ENCODE peak calls at places on chromosome 16, in six cellular contexts. One of them, this sample, is unnamed.

GRCh38 chr16:27847030-27847550 is 216.4 kb downstream of the GSG1L start:
- DNase-seq in MM.1S: no peak
- DNase-seq in skeletal muscle cell: no peak
- DNase-seq in aorta: peak
- DNase-seq in CD4-positive, alpha-beta memory T cell: no peak
- DNase-seq in HCT116: no peak
- DNase-seq in this sample: no peak

GRCh38 chr16:84065536-84066132 is 23.0 kb upstream of the SLC38A8 start:
- DNase-seq in skeletal muscle cell: no peak
- DNase-seq in CD4-positive, alpha-beta memory T cell: peak
- DNase-seq in HCT116: peak
- DNase-seq in MM.1S: no peak
- DNase-seq in aorta: no peak
- DNase-seq in this sample: no peak

GRCh38 chr16:5041604-5042133 is 7.9 kb upstream of the NAGPA start:
- DNase-seq in aorta: peak
- DNase-seq in HCT116: peak
- DNase-seq in skeletal muscle cell: peak
- DNase-seq in CD4-positive, alpha-beta memory T cell: no peak
- DNase-seq in MM.1S: peak
- DNase-seq in this sample: no peak

GRCh38 chr16:72122916-72123315 is 29.3 kb downstream of the DHX38 start:
- DNase-seq in aorta: no peak
- DNase-seq in MM.1S: no peak
- DNase-seq in HCT116: no peak
- DNase-seq in CD4-positive, alpha-beta memory T cell: no peak
- DNase-seq in skeletal muscle cell: no peak
- DNase-seq in this sample: no peak

GRCh38 chr16:72872966-72873365 is 175.0 kb downstream of the ZFHX3 start:
- DNase-seq in MM.1S: no peak
- DNase-seq in aorta: no peak
- DNase-seq in HCT116: no peak
- DNase-seq in CD4-positive, alpha-beta memory T cell: no peak
- DNase-seq in skeletal muscle cell: no peak
- DNase-seq in this sample: no peak

GRCh38 chr16:64910351-64910750 is 211.5 kb downstream of the CDH11 start:
- DNase-seq in MM.1S: no peak
- DNase-seq in aorta: peak
- DNase-seq in CD4-positive, alpha-beta memory T cell: no peak
- DNase-seq in skeletal muscle cell: peak
- DNase-seq in HCT116: no peak
- DNase-seq in this sample: no peak

GRCh38 chr16:57261806-57262205 is 16.7 kb downstream of the ARL2BP start:
- DNase-seq in MM.1S: no peak
- DNase-seq in CD4-positive, alpha-beta memory T cell: no peak
- DNase-seq in aorta: peak
- DNase-seq in skeletal muscle cell: no peak
- DNase-seq in HCT116: no peak
- DNase-seq in this sample: no peak

GRCh38 chr16:27273670-27274522 is 5.3 kb upstream of the NSMCE1 start:
- DNase-seq in HCT116: peak
- DNase-seq in aorta: no peak
- DNase-seq in skeletal muscle cell: peak
- DNase-seq in MM.1S: no peak
- DNase-seq in CD4-positive, alpha-beta memory T cell: peak
- DNase-seq in this sample: no peak

GRCh38 chr16:73066321-73066926 is 18.5 kb upstream of the ZFHX3 start:
- DNase-seq in HCT116: no peak
- DNase-seq in aorta: peak
- DNase-seq in skeletal muscle cell: no peak
- DNase-seq in CD4-positive, alpha-beta memory T cell: no peak
- DNase-seq in MM.1S: no peak
- DNase-seq in this sample: no peak

GRCh38 chr16:57985204-57986121 is 14.5 kb upstream of the CNGB1 start:
- DNase-seq in HCT116: no peak
- DNase-seq in CD4-positive, alpha-beta memory T cell: no peak
- DNase-seq in MM.1S: no peak
- DNase-seq in aorta: peak
- DNase-seq in skeletal muscle cell: no peak
- DNase-seq in this sample: peak

GRCh38 chr16:89737341-89738071 is 16.2 kb downstream of the ZNF276 start:
- DNase-seq in aorta: no peak
- DNase-seq in skeletal muscle cell: no peak
- DNase-seq in MM.1S: no peak
- DNase-seq in CD4-positive, alpha-beta memory T cell: peak
- DNase-seq in HCT116: no peak
- DNase-seq in this sample: peak

GRCh38 chr16:82263456-82264159 is 93.6 kb upstream of the MPHOSPH6 start:
- DNase-seq in aorta: no peak
- DNase-seq in CD4-positive, alpha-beta memory T cell: peak
- DNase-seq in HCT116: peak
- DNase-seq in MM.1S: peak
- DNase-seq in skeletal muscle cell: no peak
- DNase-seq in this sample: peak

GRCh38 chr16:86585821-86586611 is 7.7 kb downstream of the FOXL1 start:
- DNase-seq in aorta: peak
- DNase-seq in skeletal muscle cell: no peak
- DNase-seq in HCT116: no peak
- DNase-seq in CD4-positive, alpha-beta memory T cell: no peak
- DNase-seq in MM.1S: no peak
- DNase-seq in this sample: no peak

GRCh38 chr16:5865231-5865630 is 767.6 kb upstream of the EEF2KMT start:
- DNase-seq in MM.1S: no peak
- DNase-seq in aorta: no peak
- DNase-seq in skeletal muscle cell: no peak
- DNase-seq in HCT116: no peak
- DNase-seq in CD4-positive, alpha-beta memory T cell: no peak
- DNase-seq in this sample: no peak

GRCh38 chr16:86618431-86619262 is 40.3 kb downstream of the FOXL1 start:
- DNase-seq in MM.1S: no peak
- DNase-seq in aorta: peak
- DNase-seq in HCT116: no peak
- DNase-seq in CD4-positive, alpha-beta memory T cell: no peak
- DNase-seq in skeletal muscle cell: no peak
- DNase-seq in this sample: no peak

GRCh38 chr16:72098936-72099335 is 5.3 kb downstream of the DHX38 start:
- DNase-seq in MM.1S: no peak
- DNase-seq in aorta: no peak
- DNase-seq in skeletal muscle cell: no peak
- DNase-seq in CD4-positive, alpha-beta memory T cell: no peak
- DNase-seq in HCT116: no peak
- DNase-seq in this sample: no peak

GRCh38 chr16:21645261-21645721 is 7.1 kb downstream of the IGSF6 start:
- DNase-seq in skeletal muscle cell: no peak
- DNase-seq in CD4-positive, alpha-beta memory T cell: peak
- DNase-seq in MM.1S: peak
- DNase-seq in HCT116: no peak
- DNase-seq in aorta: no peak
- DNase-seq in this sample: no peak

GRCh38 chr16:31508706-31509523 is 724 bp upstream of the RUSF1 start:
- DNase-seq in CD4-positive, alpha-beta memory T cell: no peak
- DNase-seq in MM.1S: no peak
- DNase-seq in skeletal muscle cell: no peak
- DNase-seq in HCT116: no peak
- DNase-seq in aorta: no peak
- DNase-seq in this sample: no peak

GRCh38 chr16:89687092-89687940 is 827 bp downstream of the CDK10 start:
- DNase-seq in MM.1S: peak
- DNase-seq in aorta: no peak
- DNase-seq in skeletal muscle cell: no peak
- DNase-seq in CD4-positive, alpha-beta memory T cell: no peak
- DNase-seq in HCT116: no peak
- DNase-seq in this sample: no peak

GRCh38 chr16:84618428-84619102 is 687 bp upstream of the COTL1 start:
- DNase-seq in aorta: peak
- DNase-seq in skeletal muscle cell: peak
- DNase-seq in HCT116: peak
- DNase-seq in MM.1S: no peak
- DNase-seq in CD4-positive, alpha-beta memory T cell: no peak
- DNase-seq in this sample: no peak

GRCh38 chr16:56258508-56259424 is 67.5 kb downstream of the GNAO1 start:
- DNase-seq in aorta: no peak
- DNase-seq in MM.1S: no peak
- DNase-seq in skeletal muscle cell: no peak
- DNase-seq in HCT116: no peak
- DNase-seq in CD4-positive, alpha-beta memory T cell: no peak
- DNase-seq in this sample: no peak

GRCh38 chr16:56257260-56257659 is 66.0 kb downstream of the GNAO1 start:
- DNase-seq in MM.1S: no peak
- DNase-seq in aorta: no peak
- DNase-seq in CD4-positive, alpha-beta memory T cell: no peak
- DNase-seq in HCT116: no peak
- DNase-seq in skeletal muscle cell: no peak
- DNase-seq in this sample: no peak

GRCh38 chr16:56255904-56256303 is 64.6 kb downstream of the GNAO1 start:
- DNase-seq in skeletal muscle cell: no peak
- DNase-seq in aorta: no peak
- DNase-seq in MM.1S: no peak
- DNase-seq in HCT116: no peak
- DNase-seq in CD4-positive, alpha-beta memory T cell: no peak
- DNase-seq in this sample: no peak

GRCh38 chr16:56259425-56259779 is 68.1 kb downstream of the GNAO1 start:
- DNase-seq in HCT116: no peak
- DNase-seq in MM.1S: no peak
- DNase-seq in aorta: no peak
- DNase-seq in skeletal muscle cell: no peak
- DNase-seq in CD4-positive, alpha-beta memory T cell: no peak
- DNase-seq in this sample: no peak

DNA sequence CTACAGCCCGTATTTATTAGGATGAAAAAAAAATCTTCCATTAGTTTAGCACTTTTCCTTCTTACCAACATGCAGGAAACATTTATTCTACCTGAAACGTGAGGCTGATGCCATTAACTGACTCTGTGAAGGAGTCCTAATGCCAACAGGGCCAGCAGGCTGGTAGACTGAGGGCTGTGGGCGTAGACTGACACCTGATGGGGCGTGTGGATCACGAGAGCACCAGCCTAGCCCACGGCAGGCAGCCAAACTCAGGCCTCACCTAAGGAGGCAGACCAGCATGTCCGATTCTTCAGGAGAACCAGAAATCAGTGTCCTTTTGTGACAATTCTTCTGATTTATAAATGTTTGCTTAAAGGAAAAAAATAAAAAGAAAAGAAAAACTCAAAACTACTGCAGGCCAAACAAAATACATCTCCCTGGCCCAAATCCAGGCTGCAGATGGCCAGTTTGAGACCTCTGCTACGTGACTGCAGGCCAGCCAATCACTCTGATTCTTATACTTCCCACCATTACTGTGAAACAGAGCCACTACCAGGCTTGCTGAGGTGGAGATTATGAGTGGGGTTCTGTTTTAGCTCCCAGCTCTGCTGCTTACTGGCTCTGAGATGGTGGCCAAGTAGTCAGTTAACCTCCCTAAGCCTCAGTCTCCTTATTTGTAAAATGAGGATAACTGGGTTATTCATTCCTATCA is 66.5 kb downstream of the GNAO1 start:
- DNase-seq in MM.1S: no peak
- DNase-seq in aorta: no peak
- DNase-seq in CD4-positive, alpha-beta memory T cell: no peak
- DNase-seq in skeletal muscle cell: no peak
- DNase-seq in HCT116: no peak
- DNase-seq in this sample: no peak
- H3K4me3 ChIP-seq in MM.1S: no peak
- H3K4me3 ChIP-seq in aorta: no peak
- H3K4me3 ChIP-seq in CD4-positive, alpha-beta memory T cell: no peak
- H3K4me3 ChIP-seq in skeletal muscle cell: no peak
- H3K4me3 ChIP-seq in HCT116: no peak
- H3K4me3 ChIP-seq in this sample: no peak

GRCh38 chr16:61575617-61576016 is 460.6 kb downstream of the CDH8 start:
- DNase-seq in HCT116: no peak
- DNase-seq in skeletal muscle cell: no peak
- DNase-seq in MM.1S: no peak
- DNase-seq in aorta: no peak
- DNase-seq in CD4-positive, alpha-beta memory T cell: no peak
- DNase-seq in this sample: no peak

GRCh38 chr16:61581417-61582046 is 454.7 kb downstream of the CDH8 start:
- DNase-seq in CD4-positive, alpha-beta memory T cell: no peak
- DNase-seq in skeletal muscle cell: no peak
- DNase-seq in HCT116: no peak
- DNase-seq in MM.1S: no peak
- DNase-seq in aorta: peak
- DNase-seq in this sample: no peak

GRCh38 chr16:61580579-61580978 is 455.7 kb downstream of the CDH8 start:
- DNase-seq in CD4-positive, alpha-beta memory T cell: no peak
- DNase-seq in aorta: peak
- DNase-seq in MM.1S: no peak
- DNase-seq in skeletal muscle cell: no peak
- DNase-seq in HCT116: no peak
- DNase-seq in this sample: no peak

GRCh38 chr16:61579195-61579594 is 457.0 kb downstream of the CDH8 start:
- DNase-seq in aorta: no peak
- DNase-seq in skeletal muscle cell: no peak
- DNase-seq in HCT116: no peak
- DNase-seq in MM.1S: no peak
- DNase-seq in CD4-positive, alpha-beta memory T cell: no peak
- DNase-seq in this sample: no peak

GRCh38 chr16:61576476-61576875 is 459.8 kb downstream of the CDH8 start:
- DNase-seq in CD4-positive, alpha-beta memory T cell: no peak
- DNase-seq in HCT116: no peak
- DNase-seq in aorta: no peak
- DNase-seq in skeletal muscle cell: no peak
- DNase-seq in MM.1S: no peak
- DNase-seq in this sample: no peak
- H3K4me3 ChIP-seq in CD4-positive, alpha-beta memory T cell: no peak
- H3K4me3 ChIP-seq in HCT116: no peak
- H3K4me3 ChIP-seq in aorta: no peak
- H3K4me3 ChIP-seq in skeletal muscle cell: no peak
- H3K4me3 ChIP-seq in MM.1S: no peak
- H3K4me3 ChIP-seq in this sample: no peak

GRCh38 chr16:1989209-1989825 is 453 bp upstream of the SYNGR3 start:
- DNase-seq in skeletal muscle cell: no peak
- DNase-seq in MM.1S: no peak
- DNase-seq in aorta: no peak
- DNase-seq in HCT116: no peak
- DNase-seq in CD4-positive, alpha-beta memory T cell: no peak
- DNase-seq in this sample: no peak
- H3K4me3 ChIP-seq in skeletal muscle cell: no peak
- H3K4me3 ChIP-seq in MM.1S: no peak
- H3K4me3 ChIP-seq in aorta: no peak
- H3K4me3 ChIP-seq in HCT116: peak
- H3K4me3 ChIP-seq in CD4-positive, alpha-beta memory T cell: no peak
- H3K4me3 ChIP-seq in this sample: no peak

GRCh38 chr16:15953477-15953876 is 4.1 kb downstream of the ABCC1 start:
- DNase-seq in skeletal muscle cell: no peak
- DNase-seq in HCT116: no peak
- DNase-seq in MM.1S: no peak
- DNase-seq in CD4-positive, alpha-beta memory T cell: no peak
- DNase-seq in aorta: peak
- DNase-seq in this sample: no peak

GRCh38 chr16:15953929-15954813 is 4.8 kb downstream of the ABCC1 start:
- DNase-seq in MM.1S: no peak
- DNase-seq in skeletal muscle cell: no peak
- DNase-seq in CD4-positive, alpha-beta memory T cell: no peak
- DNase-seq in HCT116: no peak
- DNase-seq in aorta: peak
- DNase-seq in this sample: no peak

GRCh38 chr16:15950869-15951268 is 1.5 kb downstream of the ABCC1 start:
- DNase-seq in HCT116: no peak
- DNase-seq in MM.1S: no peak
- DNase-seq in skeletal muscle cell: no peak
- DNase-seq in CD4-positive, alpha-beta memory T cell: no peak
- DNase-seq in aorta: no peak
- DNase-seq in this sample: no peak

GRCh38 chr16:15951852-15952251 is 2.4 kb downstream of the ABCC1 start:
- DNase-seq in MM.1S: no peak
- DNase-seq in skeletal muscle cell: no peak
- DNase-seq in CD4-positive, alpha-beta memory T cell: no peak
- DNase-seq in HCT116: no peak
- DNase-seq in aorta: peak
- DNase-seq in this sample: no peak

GRCh38 chr16:15952265-15952711 is 2.9 kb downstream of the ABCC1 start:
- DNase-seq in HCT116: no peak
- DNase-seq in aorta: peak
- DNase-seq in MM.1S: no peak
- DNase-seq in skeletal muscle cell: no peak
- DNase-seq in CD4-positive, alpha-beta memory T cell: no peak
- DNase-seq in this sample: no peak
- H3K4me3 ChIP-seq in HCT116: no peak
- H3K4me3 ChIP-seq in aorta: no peak
- H3K4me3 ChIP-seq in MM.1S: no peak
- H3K4me3 ChIP-seq in skeletal muscle cell: no peak
- H3K4me3 ChIP-seq in CD4-positive, alpha-beta memory T cell: no peak
- H3K4me3 ChIP-seq in this sample: no peak